ENCODE peak calls at places on chromosomes 5 and 9, in ten cellular contexts. F is dermis microvascular lymphatic vessel endothelial cell; M is memory B cell; R is RCC 7860; D is RPMI7951; E is effector memory CD8-positive, alpha-beta T cell; K is AG09319; J is lower leg skin; V is stimulated activated CD4-positive, alpha-beta T cell treated with anti-CD3 and anti-CD28 coated beads, Interleukin-15, amount 100 ng/mL, for 24 hours; G is iris pigment epithelial cell. Z is an unnamed sample.

GRCh38 chr5:157651623-157652376 is 438 bp downstream of the SOX30 start:
- DNase-seq in F (peak; percentile 16), D (no peak), V (peak; percentile 86), J (no peak), M (peak; percentile 85), K (no peak), R (no peak), E (peak; percentile 73), G (peak; percentile 66), Z (no peak)

GRCh38 chr5:147809830-147810666 is 21.4 kb downstream of the SPINK1 start:
- DNase-seq in M (no peak), D (no peak), R (peak; percentile 34), F (no peak), V (no peak), J (no peak), E (no peak), G (peak; percentile 39), K (no peak), Z (no peak)

GRCh38 chr5:80182802-80183645 is 72.8 kb downstream of the SERINC5 start:
- DNase-seq in R (no peak), V (peak; percentile 40), J (no peak), D (no peak), G (no peak), K (no peak), M (no peak), E (no peak), F (no peak), Z (no peak)

GRCh38 chr5:83494666-83495065 is 23.1 kb downstream of the VCAN start:
- DNase-seq in E (no peak), G (no peak), D (no peak), M (no peak), V (no peak), J (no peak), F (no peak), K (no peak), R (no peak), Z (no peak)

GRCh38 chr9:133700861-133701320 is 37.3 kb downstream of the SARDH start:
- DNase-seq in F (peak; percentile 4), K (no peak), G (no peak), J (no peak), E (no peak), D (peak; percentile 45), V (no peak), R (no peak), M (no peak), Z (no peak)

GRCh38 chr5:88674262-88675158 is 208.5 kb downstream of the MEF2C start:
- DNase-seq in E (no peak), J (no peak), K (no peak), G (no peak), M (no peak), D (peak; percentile 75), V (peak; percentile 64), F (no peak), R (peak; percentile 45), Z (peak; percentile 24)

GRCh38 chr5:67211926-67212325 is 15.3 kb upstream of the CD180 start:
- DNase-seq in G (peak; percentile 86), K (no peak), M (no peak), V (no peak), R (no peak), D (peak; percentile 82), F (no peak), E (no peak), J (no peak), Z (peak; percentile 21)

GRCh38 chr5:61354199-61354598 is 22.1 kb downstream of the ZSWIM6 start:
- DNase-seq in G (no peak), K (no peak), R (no peak), J (no peak), M (no peak), F (no peak), D (no peak), V (no peak), E (no peak), Z (no peak)

GRCh38 chr5:32777733-32778132 is 66.6 kb downstream of the NPR3 start:
- DNase-seq in E (no peak), V (no peak), J (no peak), D (no peak), R (no peak), M (no peak), G (no peak), K (no peak), F (no peak), Z (no peak)

GRCh38 chr5:142590451-142591240 is 95.2 kb downstream of the FGF1 start:
- DNase-seq in F (no peak), J (no peak), M (no peak), V (no peak), R (no peak), K (no peak), E (no peak), D (peak; percentile 29), G (peak; percentile 58), Z (no peak)

GRCh38 chr9:107569171-107569570 is 79.6 kb upstream of the KLF4 start:
- DNase-seq in M (no peak), E (no peak), V (no peak), G (no peak), F (no peak), R (no peak), D (no peak), K (no peak), J (no peak), Z (no peak)

GRCh38 chr5:147659166-147659929 is 123.2 kb downstream of the JAKMIP2 start:
- DNase-seq in E (no peak), F (no peak), V (no peak), D (no peak), R (no peak), G (no peak), J (no peak), M (no peak), K (no peak), Z (no peak)

GRCh38 chr5:54639621-54640020 is 122.1 kb downstream of the SNX18 start:
- DNase-seq in R (no peak), K (no peak), E (no peak), V (no peak), D (no peak), M (no peak), F (no peak), G (no peak), J (no peak), Z (no peak)

GRCh38 chr9:12702160-12702758 is 9.1 kb downstream of the TYRP1 start:
- DNase-seq in R (peak; percentile 23), G (peak; percentile 65), D (peak; percentile 59), K (peak; percentile 29), J (no peak), E (no peak), F (peak; percentile 83), M (no peak), V (no peak), Z (peak; percentile 67)

GRCh38 chr9:73775757-73776156 is 624.1 kb downstream of the ANXA1 start:
- DNase-seq in E (no peak), D (no peak), F (no peak), K (no peak), M (no peak), R (no peak), V (no peak), J (no peak), G (peak; percentile 80), Z (no peak)

Z was measured in ACHN.